ENCODE peak calls at places on chromosomes 6 and 20, in nine cellular contexts. Q is A549, B is SK-N-SH, T is HL-60, V is HCT116, M is GM23338, H is HepG2, G is Panc1, O is K562. C is an unnamed sample.

GRCh38 chr20:62228982-62229545 is 9.0 kb upstream of the HRH3 start:
- DNase-seq in H (no peak), Q (no peak), T (no peak), G (no peak), M (no peak), V (no peak), O (no peak), B (no peak), C (no peak)

GRCh38 chr6:78607188-78607587 is 260.2 kb upstream of the IRAK1BP1 start:
- DNase-seq in G (no peak), V (no peak), Q (no peak), O (no peak), T (no peak), M (no peak), H (no peak), B (no peak), C (no peak)

GRCh38 chr6:138007014-138007472 is 100.2 kb downstream of the PERP start:
- DNase-seq in T (peak), B (peak), H (peak), O (peak), M (peak), Q (peak), G (no peak), V (peak), C (no peak)

GRCh38 chr6:105793132-105793531 is 293.0 kb upstream of the PRDM1 start:
- DNase-seq in Q (no peak), V (no peak), T (peak), M (no peak), O (peak), H (no peak), B (no peak), G (no peak), C (no peak)

GRCh38 chr20:51362254-51362653 is 180.3 kb downstream of the NFATC2 start:
- DNase-seq in H (no peak), V (no peak), Q (no peak), O (no peak), G (no peak), T (no peak), M (no peak), B (no peak), C (no peak)

GRCh38 chr20:44176833-44177533 is 10.0 kb downstream of the JPH2 start:
- DNase-seq in Q (no peak), T (no peak), H (no peak), V (no peak), B (no peak), M (peak), O (no peak), G (no peak), C (no peak)

GRCh38 chr6:116476021-116476678 is 15.0 kb downstream of the CALHM6 start:
- DNase-seq in B (no peak), Q (no peak), T (peak), H (peak), M (no peak), O (no peak), V (no peak), G (no peak), C (peak)

GRCh38 chr6:43748765-43749164 is 21.2 kb upstream of the VEGFA start:
- DNase-seq in Q (no peak), G (no peak), T (no peak), H (no peak), V (no peak), O (no peak), B (no peak), M (no peak), C (no peak)

GRCh38 chr20:11041396-11041795 is 367.6 kb upstream of the JAG1 start:
- DNase-seq in G (no peak), H (no peak), T (no peak), Q (no peak), M (no peak), V (no peak), O (no peak), B (no peak), C (no peak)

GRCh38 chr20:37911838-37912273 is 8.9 kb downstream of the VSTM2L start:
- DNase-seq in H (no peak), G (no peak), M (peak), B (peak), T (no peak), V (no peak), Q (no peak), O (peak), C (no peak)

GRCh38 chr20:44646023-44646640 is 5.4 kb downstream of the ADA start:
- DNase-seq in T (peak), B (no peak), H (no peak), M (peak), Q (no peak), O (no peak), G (no peak), V (no peak), C (peak)

GRCh38 chr20:48986899-48987298 is 59.2 kb upstream of the CSE1L start:
- DNase-seq in H (peak), G (no peak), B (peak), O (peak), V (no peak), M (no peak), Q (no peak), T (peak), C (no peak)

GRCh38 chr6:151240861-151241642 is 1.3 kb downstream of the AKAP12 start:
- DNase-seq in H (no peak), T (no peak), B (peak), V (no peak), O (no peak), Q (peak), M (peak), G (no peak), C (no peak)

GRCh38 chr20:41309817-41310216 is 7.7 kb downstream of the ZHX3 start:
- DNase-seq in H (no peak), B (no peak), G (no peak), Q (no peak), T (no peak), V (no peak), M (no peak), O (peak), C (no peak)

GRCh38 chr6:50720623-50721022 is 7.3 kb downstream of the TFAP2D start:
- DNase-seq in B (no peak), M (peak), O (peak), H (no peak), G (no peak), T (no peak), V (no peak), Q (no peak), C (no peak)

GRCh38 chr20:45467861-45468260 is 1.7 kb upstream of the WFDC2 start:
- DNase-seq in H (no peak), Q (no peak), T (no peak), O (no peak), M (peak), B (no peak), V (no peak), G (no peak), C (no peak)

GRCh38 chr6:41535766-41536165 is 10.4 kb upstream of the FOXP4 start:
- DNase-seq in V (no peak), O (no peak), Q (no peak), T (no peak), G (no peak), H (no peak), B (no peak), M (no peak), C (no peak)

GRCh38 chr6:118881440-118882313 is 12.3 kb upstream of the ASF1A start:
- DNase-seq in G (no peak), V (no peak), T (no peak), H (no peak), O (peak), B (no peak), M (peak), Q (no peak), C (no peak)

GRCh38 chr6:118297821-118298220 is 250.3 kb upstream of the PLN start:
- DNase-seq in B (no peak), H (no peak), Q (no peak), O (no peak), T (no peak), V (no peak), M (peak), G (no peak), C (no peak)

GRCh38 chr6:31727034-31727716 is 1.9 kb downstream of the DDAH2 start:
- DNase-seq in G (no peak), M (no peak), B (no peak), T (no peak), Q (no peak), H (no peak), O (no peak), V (no peak), C (no peak)
- TF ChIP-seq REST in G (no peak), M (no peak), B (no peak), T (no peak), Q (no peak), H (no peak), O (no peak), V (no peak), C (no peak)

GRCh38 chr6:33000053-33000452 is 9.3 kb downstream of the HLA-DOA start:
- DNase-seq in O (peak), T (peak), B (no peak), H (peak), V (peak), Q (no peak), G (no peak), M (peak), C (no peak)
- TF ChIP-seq REST in O (no peak), T (no peak), B (no peak), H (no peak), V (no peak), Q (no peak), G (no peak), M (no peak), C (no peak)

DNA sequence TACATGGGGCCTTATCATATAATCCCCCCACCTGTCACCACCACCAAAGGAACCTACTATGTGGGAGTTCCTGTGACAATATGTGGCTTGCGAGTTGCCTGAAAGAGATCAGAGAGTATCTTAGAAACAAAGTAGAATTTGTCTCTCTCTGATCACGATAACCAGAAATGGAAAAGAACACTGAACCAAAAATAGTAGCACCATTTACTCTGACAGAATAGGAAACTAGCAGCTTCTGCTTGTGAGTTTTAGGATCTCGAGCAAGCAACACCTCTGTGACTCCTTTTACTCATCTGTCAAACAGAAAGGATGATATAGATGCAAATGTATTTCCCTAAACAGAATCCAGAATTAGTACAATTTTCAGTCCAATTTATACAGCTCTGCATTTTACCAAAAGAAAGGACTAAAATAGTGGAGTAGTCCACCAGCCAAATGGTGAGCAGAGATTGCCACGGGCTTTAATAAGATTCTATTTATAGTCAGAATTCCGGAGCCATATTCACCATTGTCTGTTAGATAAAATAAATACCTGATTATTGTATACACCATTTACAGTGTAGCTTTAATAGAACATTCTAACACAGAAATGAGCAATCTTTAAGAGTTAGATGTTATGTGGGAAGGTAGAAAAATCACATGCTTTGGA is 19.9 kb upstream of the STMND1 start:
- DNase-seq in T (no peak), H (no peak), B (no peak), Q (no peak), M (no peak), V (no peak), G (no peak), O (no peak), C (no peak)
- TF ChIP-seq REST in T (no peak), H (no peak), B (no peak), Q (no peak), M (no peak), V (no peak), G (no peak), O (no peak), C (no peak)

GRCh38 chr6:9140861-9141534 is 705.7 kb upstream of the SLC35B3 start:
- DNase-seq in B (no peak), O (no peak), M (no peak), G (peak), T (no peak), V (no peak), Q (no peak), H (no peak), C (no peak)
- TF ChIP-seq REST in B (no peak), O (no peak), M (no peak), G (no peak), T (no peak), V (no peak), Q (no peak), H (no peak), C (no peak)

GRCh38 chr6:63275953-63276352 is 43.8 kb downstream of the LGSN start:
- DNase-seq in M (no peak), B (no peak), Q (no peak), T (no peak), O (no peak), G (no peak), H (no peak), V (no peak), C (no peak)

GRCh38 chr6:63268574-63268973 is 51.2 kb downstream of the LGSN start:
- DNase-seq in H (no peak), V (no peak), O (no peak), Q (no peak), B (no peak), M (no peak), G (no peak), T (no peak), C (no peak)

GRCh38 chr6:63267828-63268227 is 52.0 kb downstream of the LGSN start:
- DNase-seq in Q (no peak), B (no peak), G (no peak), O (no peak), T (no peak), H (no peak), M (no peak), V (no peak), C (no peak)

GRCh38 chr6:63269470-63269869 is 50.3 kb downstream of the LGSN start:
- DNase-seq in V (no peak), O (no peak), M (no peak), H (no peak), Q (no peak), G (no peak), B (no peak), T (no peak), C (no peak)

GRCh38 chr6:63272397-63272796 is 47.4 kb downstream of the LGSN start:
- DNase-seq in M (peak), O (no peak), Q (no peak), V (peak), B (peak), T (peak), G (peak), H (peak), C (no peak)
- TF ChIP-seq REST in M (no peak), O (no peak), Q (no peak), V (no peak), B (no peak), T (no peak), G (no peak), H (no peak), C (no peak)

DNA sequence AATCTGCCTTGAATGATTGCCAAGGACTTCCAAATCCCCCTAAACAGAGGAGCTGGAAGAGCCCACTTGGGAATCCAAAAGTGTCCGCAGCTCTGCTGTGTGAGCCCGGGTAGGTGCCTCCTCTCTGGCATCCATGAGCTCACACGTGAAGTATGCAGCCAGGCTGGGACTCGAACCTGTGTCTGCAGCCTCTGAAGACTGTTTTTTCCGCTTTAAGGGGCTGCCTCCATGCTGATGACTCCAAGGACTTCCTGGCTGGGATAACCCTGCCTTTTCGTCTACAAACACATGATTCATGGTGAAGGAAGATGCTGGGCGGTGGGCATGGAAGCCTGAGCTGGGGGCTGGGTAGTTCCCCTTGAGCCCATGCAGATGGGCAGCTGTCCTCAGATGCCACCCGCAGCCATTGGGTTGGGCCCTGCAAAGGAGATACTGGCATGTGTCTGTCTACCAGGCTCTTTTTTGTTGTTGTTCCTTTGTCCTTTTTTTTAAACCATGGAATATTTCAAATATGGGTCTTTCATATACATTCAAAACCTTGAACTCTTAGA is 25.4 kb upstream of the CSNK2A1 start:
- DNase-seq in H (no peak), T (no peak), B (no peak), M (peak), O (no peak), Q (no peak), V (no peak), G (no peak), C (no peak)
- TF ChIP-seq REST in H (no peak), T (no peak), B (no peak), M (no peak), O (no peak), Q (no peak), V (no peak), G (no peak), C (no peak)

DNA sequence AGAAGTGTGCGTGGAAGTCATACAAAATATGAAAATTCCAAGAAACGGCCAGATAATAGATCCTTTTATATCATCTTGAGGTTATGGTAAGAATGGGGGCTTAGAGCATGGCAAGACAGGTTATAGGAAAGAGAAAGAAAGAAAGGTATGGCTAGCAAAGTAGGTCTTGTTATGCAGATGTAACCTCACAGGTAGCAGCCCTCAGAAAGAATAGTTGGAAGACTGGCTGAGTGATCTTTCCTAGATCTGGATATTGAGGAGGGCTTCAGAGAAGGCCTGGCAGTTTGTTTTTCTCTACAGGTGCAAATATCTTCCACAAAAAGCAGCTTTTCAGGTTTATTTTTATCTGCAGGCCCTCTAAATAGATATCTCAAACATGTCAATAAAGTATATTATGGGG is 679.5 kb downstream of the KHDRBS2 start:
- DNase-seq in G (no peak), Q (no peak), T (no peak), H (no peak), V (no peak), B (no peak), O (no peak), M (peak), C (no peak)
- TF ChIP-seq REST in G (no peak), Q (no peak), T (no peak), H (no peak), V (no peak), B (no peak), O (no peak), M (no peak), C (no peak)

GRCh38 chr20:63525185-63525584 is 4.6 kb downstream of the PPDPF start:
- DNase-seq in M (no peak), H (no peak), B (no peak), T (no peak), Q (no peak), V (no peak), O (no peak), G (no peak), C (no peak)

GRCh38 chr20:63521602-63522001 is 1.0 kb downstream of the PPDPF start:
- DNase-seq in Q (no peak), B (peak), V (no peak), G (no peak), O (no peak), H (no peak), M (peak), T (no peak), C (no peak)

GRCh38 chr20:63520939-63521601 is 505 bp downstream of the PPDPF start:
- DNase-seq in Q (peak), V (no peak), H (peak), B (peak), T (peak), M (peak), G (no peak), O (peak), C (no peak)

GRCh38 chr20:63522091-63522868 is 1.7 kb downstream of the PPDPF start:
- DNase-seq in M (no peak), H (no peak), G (no peak), Q (no peak), V (no peak), T (no peak), B (peak), O (no peak), C (no peak)

DNA sequence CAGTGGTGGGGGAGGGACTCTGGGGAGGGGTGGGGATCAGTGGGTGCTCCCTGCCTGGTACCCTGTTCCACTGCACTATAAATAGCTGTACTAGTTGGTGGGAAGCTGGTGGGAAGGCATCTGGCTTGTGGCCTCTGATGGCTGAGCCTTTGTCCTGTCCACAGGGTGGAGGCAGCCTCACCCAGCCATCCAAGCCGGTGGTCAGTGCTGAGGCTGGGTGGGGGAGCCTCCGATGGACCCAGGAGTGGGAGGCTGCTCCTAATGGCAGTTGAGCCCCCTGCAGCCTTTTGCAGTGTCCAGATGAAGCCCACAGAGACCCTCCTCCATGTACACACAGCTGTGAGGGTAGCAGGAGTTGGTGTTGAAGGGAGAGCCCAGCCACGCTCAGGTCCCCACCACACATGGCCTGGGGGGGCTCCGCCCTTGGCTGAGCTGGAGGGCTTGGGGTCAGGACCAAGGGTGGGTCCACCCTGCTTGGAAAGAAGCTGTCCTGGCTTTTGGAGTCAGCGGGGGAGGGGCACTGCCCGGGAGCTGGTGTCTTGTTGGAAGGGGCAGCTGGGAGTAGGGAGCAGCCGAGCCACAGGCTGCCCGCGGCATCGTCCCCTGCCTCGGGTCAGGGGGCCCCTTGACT is 2.5 kb downstream of the PPDPF start:
- DNase-seq in T (no peak), M (no peak), H (no peak), G (no peak), Q (no peak), V (no peak), O (no peak), B (no peak), C (no peak)
- TF ChIP-seq REST in T (no peak), M (no peak), H (no peak), G (no peak), Q (no peak), V (no peak), O (no peak), B (no peak), C (no peak)

C was measured in GM12878.